ENCODE peak calls at places on chromosome 19, in seven cellular contexts. K is glutamatergic neuron; J is HFF-Myc; V is stimulated activated naive CD8-positive, alpha-beta T cell treated with anti-CD3 and anti-CD28 coated beads, Interleukin-15, Interleukin-2, amounts not matched to agents 100 U/mL and 50 U/mL, for 24 hours; E is esophagus squamous epithelium; P is CD8-positive, alpha-beta T cell; A is mesendoderm. T is an unnamed sample.

GRCh38 chr19:13629687-13630357 is 123.5 kb upstream of the CACNA1A start:
- DNase-seq in J (no peak), P (no peak), A (no peak), E (no peak), V (peak; percentile 6), K (no peak), T (peak; percentile 11)

GRCh38 chr19:48578891-48579290 is 26.9 kb downstream of the SULT2B1 start:
- DNase-seq in P (no peak), E (no peak), J (no peak), A (no peak), K (no peak), V (no peak), T (no peak)

GRCh38 chr19:57675881-57676280 is 5.9 kb upstream of the ZNF551 start:
- DNase-seq in V (no peak), A (no peak), J (no peak), K (no peak), P (no peak), E (no peak), T (no peak)

GRCh38 chr19:2546128-2547032 is 70.5 kb downstream of the GADD45B start:
- DNase-seq in V (peak; percentile 33), E (no peak), A (peak; percentile 64), J (no peak), P (no peak), K (peak; percentile 66), T (no peak)

GRCh38 chr19:35712910-35713845 is 4.6 kb upstream of the KMT2B start:
- DNase-seq in K (no peak), P (peak; percentile 65), J (no peak), A (no peak), V (peak; percentile 88), E (no peak), T (peak; percentile 90)

GRCh38 chr19:40800997-40801377 is 2.0 kb downstream of the EGLN2 start:
- DNase-seq in J (no peak), K (no peak), E (no peak), P (no peak), V (no peak), A (no peak), T (no peak)

GRCh38 chr19:16197188-16197621 is 506 bp upstream of the AP1M1 start:
- DNase-seq in J (no peak), V (no peak), K (no peak), A (peak; percentile 10), E (no peak), P (no peak), T (no peak)

GRCh38 chr19:720691-721160 is 12.0 kb downstream of the PALM start:
- DNase-seq in P (no peak), E (no peak), V (no peak), A (no peak), J (no peak), K (peak; percentile 65), T (no peak)

T was measured in activated CD4-positive, alpha-beta memory T cell treated with anti-CD3 and anti-CD28 coated beads for 36 hours.